ENCODE peak calls at places on chromosomes 4 and X, in six cellular contexts. K is sciatic nerve, D is gastrocnemius medialis, F is NCI-H1417, B is bronchial epithelial cell, P is GM23248. G is an unnamed sample.

GRCh38 chr4:121198261-121198660 is 34.1 kb upstream of the TNIP3 start:
- DNase-seq in P (peak), D (no peak), F (no peak), B (no peak), K (no peak), G (no peak)

GRCh38 chr4:180330521-180330920 is 1912.7 kb upstream of the TENM3 start:
- DNase-seq in P (no peak), B (peak), K (no peak), D (no peak), F (no peak), G (no peak)

GRCh38 chrX:8738588-8739189 is 6.8 kb upstream of the ANOS1 start:
- DNase-seq in F (peak), P (peak), D (peak), K (peak), B (no peak), G (no peak)

GRCh38 chr4:169128902-169129301 is 118.8 kb upstream of the CBR4 start:
- DNase-seq in F (no peak), P (no peak), B (no peak), D (no peak), K (no peak), G (no peak)

GRCh38 chr4:75997946-75998345 is 7.2 kb upstream of the SDAD1 start:
- DNase-seq in P (peak), D (no peak), B (no peak), F (no peak), K (no peak), G (no peak)

GRCh38 chr4:80184053-80184790 is 13.1 kb upstream of the PRDM8 start:
- DNase-seq in F (no peak), P (peak), D (peak), K (peak), B (peak), G (peak)

GRCh38 chr4:5955856-5956255 is 62.4 kb downstream of the C4orf50 start:
- DNase-seq in P (no peak), D (no peak), F (no peak), B (no peak), K (no peak), G (no peak)

GRCh38 chr4:13783800-13784411 is 156.4 kb upstream of the BOD1L1 start:
- DNase-seq in P (no peak), K (no peak), D (no peak), F (no peak), B (peak), G (no peak)

GRCh38 chrX:15495801-15496200 is 2.7 kb upstream of the PIR start:
- DNase-seq in F (no peak), K (no peak), B (no peak), P (no peak), D (no peak), G (no peak)

GRCh38 chrX:38260231-38260630 is 39.6 kb upstream of the SRPX start:
- DNase-seq in B (peak), D (no peak), F (no peak), K (no peak), P (peak), G (no peak)

GRCh38 chr4:28621541-28621940 is 1760.9 kb downstream of the STIM2 start:
- DNase-seq in D (no peak), K (no peak), P (peak), B (peak), F (no peak), G (no peak)

GRCh38 chr4:4456351-4456750 is 69.4 kb downstream of the NSG1 start:
- DNase-seq in D (no peak), F (no peak), K (no peak), P (peak), B (peak), G (no peak)

GRCh38 chr4:167802463-167803212 is 289.7 kb upstream of the ANXA10 start:
- DNase-seq in K (no peak), D (no peak), F (no peak), P (no peak), B (no peak), G (no peak)

GRCh38 chrX:97380200-97380599 is 496.5 kb downstream of the RPA4 start:
- DNase-seq in K (no peak), B (no peak), D (no peak), F (no peak), P (no peak), G (no peak)

GRCh38 chr4:99722006-99722405 is 64.4 kb upstream of the C4orf54 start:
- DNase-seq in P (no peak), K (no peak), F (no peak), D (no peak), B (peak), G (no peak)

GRCh38 chr4:168604496-168605373 is 107.9 kb downstream of the PALLD start:
- DNase-seq in B (peak), F (no peak), D (peak), P (peak), K (no peak), G (no peak)

GRCh38 chr4:78768447-78769177 is 7.5 kb upstream of the BMP2K start:
- DNase-seq in D (no peak), P (peak), F (no peak), B (peak), K (no peak), G (no peak)

GRCh38 chr4:69617083-69617694 is 22.3 kb downstream of the UGT2A2 start:
- DNase-seq in F (peak), P (peak), B (peak), D (no peak), K (no peak), G (no peak)

GRCh38 chr4:81565137-81565870 is 93.6 kb upstream of the RASGEF1B start:
- DNase-seq in P (peak), D (peak), F (no peak), B (peak), K (peak), G (no peak)

GRCh38 chr4:151644625-151645024 is 116.2 kb downstream of the GATB start:
- DNase-seq in D (no peak), F (peak), B (no peak), K (no peak), P (peak), G (no peak)

GRCh38 chr4:110344165-110344564 is 131.8 kb upstream of the ENPEP start:
- DNase-seq in D (no peak), P (peak), F (peak), K (no peak), B (no peak), G (no peak)

GRCh38 chrX:19907794-19908193 is 20.4 kb upstream of the SH3KBP1 start:
- DNase-seq in F (no peak), K (no peak), B (no peak), D (no peak), P (peak), G (no peak)

GRCh38 chr4:101346562-101347266 is 612 bp downstream of the PPP3CA start:
- DNase-seq in B (peak), F (peak), K (peak), P (peak), D (peak), G (peak)

GRCh38 chrX:39149761-39150160 is 348.5 kb downstream of the MID1IP1 start:
- DNase-seq in P (peak), K (peak), B (peak), D (peak), F (no peak), G (peak)

GRCh38 chr4:23161787-23162186 is 469.1 kb downstream of the GBA3 start:
- DNase-seq in P (no peak), K (no peak), F (no peak), D (no peak), B (no peak), G (no peak)

GRCh38 chrX:31337332-31337731 is 265.5 kb upstream of the FTHL17 start:
- DNase-seq in P (no peak), K (no peak), B (no peak), D (no peak), F (no peak), G (no peak)

GRCh38 chrX:30533261-30533660 is 44.3 kb downstream of the TASL start:
- DNase-seq in K (no peak), P (peak), B (peak), F (no peak), D (no peak), G (no peak)

GRCh38 chrX:2701600-2701999 is 10.5 kb downstream of the CD99 start:
- DNase-seq in D (peak), K (no peak), P (no peak), B (peak), F (no peak), G (no peak)

GRCh38 chrX:52923781-52924241 is 26.7 kb downstream of the FAM156B start:
- DNase-seq in D (peak), K (no peak), B (peak), P (peak), F (no peak), G (peak)

GRCh38 chrX:83845397-83845796 is 15.5 kb upstream of the CYLC1 start:
- DNase-seq in B (peak), D (no peak), P (peak), F (peak), K (no peak), G (no peak)

GRCh38 chr4:27176400-27176799 is 315.8 kb downstream of the STIM2 start:
- DNase-seq in F (peak), K (no peak), B (peak), P (peak), D (no peak), G (no peak)

GRCh38 chr4:80305466-80305865 is 30.1 kb upstream of the CFAP299 start:
- DNase-seq in K (no peak), B (peak), F (no peak), P (peak), D (no peak), G (no peak)

GRCh38 chr4:18691431-18692200 is 670.1 kb upstream of the LCORL start:
- DNase-seq in P (no peak), F (no peak), D (no peak), K (no peak), B (no peak), G (no peak)

GRCh38 chrX:38770152-38770551 is 31.1 kb upstream of the MID1IP1 start:
- DNase-seq in P (no peak), B (no peak), K (no peak), D (no peak), F (no peak), G (no peak)

GRCh38 chr4:128468485-128468989 is 180.9 kb upstream of the PGRMC2 start:
- DNase-seq in K (peak), F (no peak), B (peak), P (peak), D (peak), G (no peak)